ENCODE peak calls at places on chromosomes 13 and 19, in seven cellular contexts. M is psoas muscle, R is spleen, C is AG04450, T is Peyer's patch, L is left lung, N is heart right ventricle. W is an unnamed sample.

GRCh38 chr19:47022541-47023447 is 3.2 kb downstream of the NPAS1 start:
- DNase-seq in R (peak; percentile 51), M (no peak), N (no peak), T (no peak), C (no peak), L (no peak), W (no peak)

GRCh38 chr19:58196911-58197616 is 14.2 kb downstream of the ZNF274 start:
- DNase-seq in L (no peak), R (no peak), N (no peak), M (no peak), C (no peak), T (no peak), W (no peak)

GRCh38 chr19:3607398-3608078 is 863 bp upstream of the TBXA2R start:
- DNase-seq in M (peak; percentile 70), N (peak; percentile 73), T (no peak), C (no peak), L (peak; percentile 70), R (peak; percentile 80), W (no peak)

GRCh38 chr13:21010621-21011020 is 50.8 kb downstream of the LATS2 start:
- DNase-seq in R (no peak), T (no peak), N (no peak), M (no peak), C (no peak), L (no peak), W (no peak)

GRCh38 chr19:30316560-30317106 is 55.6 kb upstream of the ZNF536 start:
- DNase-seq in C (no peak), N (no peak), M (peak; percentile 9), R (no peak), L (no peak), T (no peak), W (no peak)

GRCh38 chr19:30066781-30067759 is 125.0 kb downstream of the URI1 start:
- DNase-seq in T (peak; percentile 34), M (no peak), L (no peak), R (peak; percentile 53), N (no peak), C (no peak), W (no peak)

GRCh38 chr13:39751805-39752204 is 96.3 kb downstream of the COG6 start:
- DNase-seq in C (no peak), T (no peak), M (no peak), L (no peak), N (no peak), R (no peak), W (no peak)

GRCh38 chr19:618247-618619 is 15.1 kb downstream of the POLRMT start:
- DNase-seq in T (no peak), R (no peak), N (no peak), C (no peak), M (no peak), L (no peak), W (no peak)

GRCh38 chr19:2631213-2631821 is 71.2 kb downstream of the GNG7 start:
- DNase-seq in N (no peak), C (no peak), M (peak; percentile 54), L (no peak), R (peak; percentile 78), T (no peak), W (no peak)

GRCh38 chr13:26601669-26602068 is 44.2 kb downstream of the WASF3 start:
- DNase-seq in R (no peak), N (no peak), M (no peak), L (no peak), C (no peak), T (no peak), W (no peak)

GRCh38 chr13:86729206-86729605 is 930.0 kb upstream of the SLITRK6 start:
- DNase-seq in R (no peak), N (no peak), L (no peak), M (no peak), C (no peak), T (no peak), W (no peak)
- TF ChIP-seq CTCF in R (no peak), N (no peak), L (no peak), M (no peak), C (no peak), T (no peak), W (no peak)

DNA sequence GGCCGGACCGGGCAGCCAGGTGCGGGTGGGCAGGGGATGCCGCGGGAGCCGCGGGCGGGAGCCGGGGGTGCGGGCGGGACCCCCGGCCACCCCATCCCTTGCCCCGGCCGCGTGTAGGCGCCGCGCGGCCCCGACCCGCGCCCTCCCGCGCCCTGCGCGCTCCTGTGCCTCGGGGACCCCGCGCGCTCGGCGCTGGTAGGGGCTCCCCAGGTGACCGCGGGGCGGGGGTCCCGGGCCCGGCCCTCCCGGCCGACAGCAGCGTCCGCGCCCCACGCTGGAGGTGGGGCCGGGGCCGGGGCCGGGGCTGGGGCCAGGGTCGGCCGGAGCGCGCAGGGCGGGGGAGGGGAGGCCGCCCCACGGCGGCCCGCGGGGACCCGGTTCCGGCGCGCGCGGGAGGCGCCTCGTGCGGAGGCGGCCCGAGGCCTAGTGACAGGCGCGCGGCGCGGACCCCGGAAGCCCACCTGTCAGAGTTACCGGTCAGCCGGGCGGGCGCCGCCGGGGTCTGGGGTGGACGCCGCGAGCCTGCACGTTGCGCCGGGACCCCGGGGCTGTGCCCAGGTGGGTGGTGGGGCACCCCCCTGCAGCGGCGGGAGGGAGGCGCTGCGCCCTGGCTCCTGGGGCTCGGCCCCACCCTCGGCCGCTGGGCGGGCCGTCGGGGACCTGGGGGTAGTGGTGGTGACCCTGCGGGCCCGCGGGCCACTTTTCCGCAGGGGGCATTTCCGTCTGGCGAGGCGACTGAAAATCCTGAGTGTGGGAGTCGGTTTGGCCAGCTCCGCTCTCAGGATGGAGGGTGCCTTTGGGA is 518 bp downstream of the TFDP1 start:
- DNase-seq in T (peak; percentile 57), N (no peak), C (no peak), M (peak; percentile 42), L (peak; percentile 84), R (peak; percentile 82), W (no peak)
- H3K4me3 ChIP-seq in T (peak overlapping the region; percentile 76), N (peak overlapping the region; percentile 55), C (peak overlapping the region; percentile 64), M (peak overlapping the region; percentile 69), L (peak overlapping the region; percentile 47), R (peak overlapping the region; percentile 57), W (peak overlapping the region; percentile 50)

DNA sequence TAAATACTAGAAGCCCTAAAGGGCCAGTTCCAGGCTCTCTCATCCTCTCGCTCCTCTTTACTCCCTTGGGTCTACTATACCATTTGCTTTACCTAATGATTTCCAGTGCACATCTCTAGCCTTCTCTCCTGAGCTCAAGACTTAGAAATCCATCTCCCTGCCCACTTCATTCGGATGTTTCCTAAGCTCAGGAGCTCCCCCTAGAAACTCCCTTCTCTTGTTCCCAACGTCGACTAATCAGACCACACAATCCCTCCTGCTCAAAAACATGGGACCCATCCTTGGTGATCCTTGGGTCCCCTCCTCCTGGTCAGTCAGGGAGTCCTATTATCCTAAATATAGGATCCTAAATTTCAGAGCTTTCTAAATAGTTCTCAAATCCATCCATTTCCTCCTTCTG is 21.1 kb upstream of the STK24 start:
- DNase-seq in T (no peak), C (no peak), N (no peak), M (no peak), L (no peak), R (no peak), W (no peak)
- TF ChIP-seq CTCF in T (no peak), C (peak; percentile 39), N (peak; percentile 17), M (no peak), L (no peak), R (no peak), W (no peak)

DNA sequence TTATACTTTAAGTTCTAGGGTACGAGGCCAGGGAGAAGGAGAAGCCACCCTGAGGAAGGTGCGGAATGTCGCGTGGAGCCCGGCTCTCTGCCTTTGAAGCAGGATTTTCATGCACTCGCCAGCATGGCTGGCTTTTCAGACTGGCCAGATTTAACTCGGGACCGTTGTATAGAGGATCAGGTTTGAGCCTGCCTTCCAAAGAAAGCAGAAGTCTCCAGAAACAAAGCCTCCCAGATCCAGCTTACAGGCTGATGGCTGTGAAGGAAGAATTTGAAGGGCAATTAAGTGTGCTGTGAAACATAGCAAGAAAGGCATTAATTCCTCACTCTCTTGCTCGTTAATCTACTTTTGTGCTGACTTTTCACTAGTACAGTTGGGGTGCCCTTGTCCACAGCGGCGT is 140.2 kb downstream of the SOX1 start:
- DNase-seq in C (no peak), T (no peak), L (no peak), M (no peak), N (no peak), R (no peak), W (no peak)
- H3K4me3 ChIP-seq in C (no peak overlapping the region), T (no peak overlapping the region), L (no peak overlapping the region), M (no peak overlapping the region), N (no peak overlapping the region), R (no peak overlapping the region), W (no peak overlapping the region)

DNA sequence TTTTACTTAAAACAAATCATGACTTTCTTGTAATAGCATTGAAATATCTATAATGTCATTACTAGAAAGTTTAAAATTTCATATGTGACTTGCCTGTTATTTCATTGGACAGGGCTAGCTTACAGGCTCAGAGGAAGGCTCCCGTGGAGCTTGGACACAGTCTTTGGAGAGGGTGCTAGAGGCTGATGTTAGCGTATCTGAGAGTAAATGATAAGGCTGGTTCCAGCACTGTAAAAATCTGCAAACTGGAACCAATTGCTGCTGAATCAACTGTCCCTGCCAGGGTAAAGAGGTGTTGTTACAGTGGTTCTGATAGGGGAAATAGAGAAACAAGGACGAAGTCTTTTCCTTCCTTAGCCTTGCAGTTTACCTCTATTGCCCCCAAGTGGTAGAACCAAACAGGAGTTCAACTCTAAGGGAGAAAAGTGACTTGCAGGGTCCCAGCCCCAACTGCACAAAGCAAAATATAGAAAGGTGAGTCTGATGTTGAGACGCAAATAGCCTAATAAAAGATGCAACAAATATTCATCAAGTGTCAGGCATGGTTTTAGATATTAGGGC is 901.7 kb downstream of the DIAPH3 start:
- DNase-seq in L (no peak), M (no peak), C (no peak), T (no peak), R (no peak), N (no peak), W (no peak)
- TF ChIP-seq CTCF in L (no peak), M (peak; percentile 9), C (peak; percentile 51), T (no peak), R (peak; percentile 15), N (peak; percentile 51), W (peak; percentile 29)

GRCh38 chr13:67230243-67230773 is at the start of gene PCDH9:
- DNase-seq in N (peak; percentile 95), R (peak; percentile 95), C (peak; percentile 92), T (peak; percentile 83), M (peak; percentile 96), L (peak; percentile 95), W (peak; percentile 94)

GRCh38 chr13:67227131-67227983 is 2.8 kb downstream of the PCDH9 start:
- DNase-seq in N (no peak), L (no peak), T (no peak), C (no peak), M (no peak), R (no peak), W (no peak)

GRCh38 chr13:67229438-67230242 is 496 bp downstream of the PCDH9 start:
- DNase-seq in M (no peak), T (no peak), R (no peak), C (no peak), L (no peak), N (no peak), W (peak; percentile 18)

GRCh38 chr13:67228031-67228430 is 2.1 kb downstream of the PCDH9 start:
- DNase-seq in R (no peak), N (no peak), C (no peak), L (no peak), M (no peak), T (no peak), W (no peak)

GRCh38 chr13:67228909-67229308 is 1.2 kb downstream of the PCDH9 start:
- DNase-seq in M (no peak), L (no peak), T (no peak), R (no peak), N (no peak), C (no peak), W (no peak)
- H3K4me3 ChIP-seq in M (peak overlapping the region; percentile 84), L (peak overlapping the region; percentile 47), T (no peak overlapping the region), R (peak overlapping the region; percentile 66), N (peak overlapping the region; percentile 81), C (peak overlapping the region; percentile 80), W (peak overlapping the region; percentile 87)

W was measured in astrocyte of the cerebellum.